ENCODE peak calls at places on chromosomes 1 and 21, in six cellular contexts. One of them, this sample, is unnamed.

GRCh38 chr1:89065077-89065868 is at the start of gene GBP1:
- DNase-seq in HuH-7: no peak
- DNase-seq in germinal center: peak
- DNase-seq in EL: peak
- DNase-seq in fibroblast of pulmonary artery: peak
- DNase-seq in psoas muscle: no peak
- DNase-seq in this sample: peak

GRCh38 chr1:219660666-219661463 is 48.0 kb upstream of the ZC3H11B start:
- DNase-seq in HuH-7: peak
- DNase-seq in germinal center: peak
- DNase-seq in EL: peak
- DNase-seq in fibroblast of pulmonary artery: peak
- DNase-seq in psoas muscle: peak
- DNase-seq in this sample: peak

GRCh38 chr1:10631811-10632481 is 157.2 kb downstream of the PEX14 start:
- DNase-seq in HuH-7: no peak
- DNase-seq in germinal center: no peak
- DNase-seq in EL: no peak
- DNase-seq in fibroblast of pulmonary artery: no peak
- DNase-seq in psoas muscle: peak
- DNase-seq in this sample: no peak

GRCh38 chr1:36349839-36350238 is 26.4 kb upstream of the EVA1B start:
- DNase-seq in HuH-7: no peak
- DNase-seq in germinal center: no peak
- DNase-seq in EL: peak
- DNase-seq in fibroblast of pulmonary artery: no peak
- DNase-seq in psoas muscle: peak
- DNase-seq in this sample: no peak

GRCh38 chr21:43989401-43989800 is 22.7 kb upstream of the TRAPPC10 start:
- DNase-seq in HuH-7: no peak
- DNase-seq in germinal center: no peak
- DNase-seq in EL: no peak
- DNase-seq in fibroblast of pulmonary artery: no peak
- DNase-seq in psoas muscle: peak
- DNase-seq in this sample: no peak

GRCh38 chr1:207495816-207496792 is at the start of gene CR1:
- DNase-seq in HuH-7: no peak
- DNase-seq in germinal center: peak
- DNase-seq in EL: no peak
- DNase-seq in fibroblast of pulmonary artery: peak
- DNase-seq in psoas muscle: peak
- DNase-seq in this sample: no peak

GRCh38 chr1:110501725-110502124 is 17.2 kb downstream of the KCNA10 start:
- DNase-seq in HuH-7: no peak
- DNase-seq in germinal center: no peak
- DNase-seq in EL: no peak
- DNase-seq in fibroblast of pulmonary artery: no peak
- DNase-seq in psoas muscle: no peak
- DNase-seq in this sample: no peak

GRCh38 chr1:226820935-226821718 is 49.3 kb upstream of the PSEN2 start:
- DNase-seq in HuH-7: no peak
- DNase-seq in germinal center: no peak
- DNase-seq in EL: peak
- DNase-seq in fibroblast of pulmonary artery: peak
- DNase-seq in psoas muscle: peak
- DNase-seq in this sample: peak

GRCh38 chr1:89927037-89927436 is 67.9 kb upstream of the ZNF326 start:
- DNase-seq in HuH-7: no peak
- DNase-seq in germinal center: no peak
- DNase-seq in EL: no peak
- DNase-seq in fibroblast of pulmonary artery: no peak
- DNase-seq in psoas muscle: peak
- DNase-seq in this sample: no peak

GRCh38 chr21:39109596-39110210 is 73.5 kb downstream of the PSMG1 start:
- DNase-seq in HuH-7: no peak
- DNase-seq in germinal center: no peak
- DNase-seq in EL: no peak
- DNase-seq in fibroblast of pulmonary artery: no peak
- DNase-seq in psoas muscle: no peak
- DNase-seq in this sample: no peak

GRCh38 chr21:38352536-38353219 is 95.9 kb downstream of the KCNJ15 start:
- DNase-seq in HuH-7: peak
- DNase-seq in germinal center: no peak
- DNase-seq in EL: peak
- DNase-seq in fibroblast of pulmonary artery: peak
- DNase-seq in psoas muscle: no peak
- DNase-seq in this sample: peak

GRCh38 chr1:67213164-67213563 is 46.9 kb downstream of the IL23R start:
- DNase-seq in HuH-7: peak
- DNase-seq in germinal center: peak
- DNase-seq in EL: peak
- DNase-seq in fibroblast of pulmonary artery: peak
- DNase-seq in psoas muscle: no peak
- DNase-seq in this sample: no peak

This sample was measured in retinal pigment epithelial cell.